ENCODE peak calls at places on chromosome 16, in six cellular contexts. F, O, V, M, Q and T are unnamed samples.

GRCh38 chr16:962901-963814 is 7.6 kb downstream of the LMF1 start:
- DNase-seq in F (no peak), O (no peak), V (no peak), M (no peak), Q (no peak), T (no peak)

GRCh38 chr16:23900480-23901177 is 64.8 kb downstream of the PRKCB start:
- DNase-seq in F (no peak), O (no peak), V (no peak), M (no peak), Q (no peak), T (no peak)

GRCh38 chr16:5206331-5206990 is 108.9 kb upstream of the EEF2KMT start:
- DNase-seq in F (no peak), O (no peak), V (no peak), M (no peak), Q (no peak), T (no peak)

GRCh38 chr16:21172650-21173049 is 14.2 kb downstream of the LDAF1 start:
- DNase-seq in F (no peak), O (no peak), V (no peak), M (no peak), Q (no peak), T (no peak)

GRCh38 chr16:69937465-69937951 is 13.6 kb upstream of the CLEC18A start:
- DNase-seq in F (no peak), O (no peak), V (no peak), M (no peak), Q (no peak), T (no peak)

GRCh38 chr16:54422569-54422978 is 136.0 kb upstream of the IRX3 start:
- DNase-seq in F (no peak), O (no peak), V (no peak), M (no peak), Q (no peak), T (no peak)

GRCh38 chr16:12461201-12461600 is 342.5 kb downstream of the CPPED1 start:
- DNase-seq in F (no peak), O (no peak), V (no peak), M (no peak), Q (no peak), T (no peak)

GRCh38 chr16:21703589-21704174 is 39.9 kb downstream of the OTOA start:
- DNase-seq in F (no peak), O (no peak), V (no peak), M (no peak), Q (no peak), T (no peak)

GRCh38 chr16:67268136-67268579 is 11.2 kb upstream of the PLEKHG4 start:
- DNase-seq in F (peak; percentile 63), O (peak; percentile 78), V (peak; percentile 81), M (no peak), Q (peak; percentile 91), T (no peak)

GRCh38 chr16:1054660-1055556 is 17.6 kb upstream of the SSTR5 start:
- DNase-seq in F (peak; percentile 68), O (peak; percentile 90), V (peak; percentile 37), M (no peak), Q (peak; percentile 76), T (peak; percentile 82)

GRCh38 chr16:85883813-85884212 is 15.1 kb upstream of the IRF8 start:
- DNase-seq in F (no peak), O (no peak), V (no peak), M (no peak), Q (no peak), T (no peak)

GRCh38 chr16:1003551-1004347 is 22.2 kb downstream of the SOX8 start:
- DNase-seq in F (no peak), O (no peak), V (no peak), M (no peak), Q (no peak), T (no peak)

GRCh38 chr16:66391726-66392670 is 25.5 kb downstream of the CDH5 start:
- DNase-seq in F (no peak), O (peak; percentile 30), V (no peak), M (no peak), Q (no peak), T (no peak)

GRCh38 chr16:23174622-23175021 is 7.9 kb upstream of the SCNN1G start:
- DNase-seq in F (no peak), O (peak; percentile 73), V (no peak), M (no peak), Q (no peak), T (no peak)

GRCh38 chr16:81548901-81549546 is 104.4 kb downstream of the CMIP start:
- DNase-seq in F (no peak), O (no peak), V (no peak), M (no peak), Q (no peak), T (no peak)

GRCh38 chr16:1308036-1308976 is 1.1 kb upstream of the UBE2I start:
- DNase-seq in F (no peak), O (no peak), V (peak; percentile 74), M (peak; percentile 55), Q (no peak), T (no peak)

GRCh38 chr16:49858200-49859129 is 2.6 kb upstream of the ZNF423 start:
- DNase-seq in F (no peak), O (peak; percentile 83), V (no peak), M (no peak), Q (peak; percentile 66), T (peak; percentile 48)

GRCh38 chr16:54075446-54075845 is 211.1 kb downstream of the IRX3 start:
- DNase-seq in F (no peak), O (no peak), V (no peak), M (no peak), Q (no peak), T (no peak)

GRCh38 chr16:71499775-71500364 is 10.7 kb upstream of the ZNF19 start:
- DNase-seq in F (no peak), O (peak; percentile 79), V (peak; percentile 57), M (peak; percentile 56), Q (peak; percentile 59), T (peak; percentile 50)

GRCh38 chr16:2208308-2208707 is 2.4 kb downstream of the BRICD5 start:
- DNase-seq in F (no peak), O (no peak), V (no peak), M (no peak), Q (no peak), T (no peak)

GRCh38 chr16:11233727-11234376 is 22.2 kb downstream of the SOCS1 start:
- DNase-seq in F (no peak), O (peak; percentile 64), V (no peak), M (no peak), Q (no peak), T (no peak)

GRCh38 chr16:81242977-81243618 is 4.6 kb downstream of the BCO1 start:
- DNase-seq in F (no peak), O (no peak), V (no peak), M (no peak), Q (no peak), T (no peak)

GRCh38 chr16:50309527-50310307 is 43.4 kb downstream of the ADCY7 start:
- DNase-seq in F (peak; percentile 24), O (peak; percentile 59), V (no peak), M (no peak), Q (peak; percentile 25), T (no peak)

GRCh38 chr16:64253525-64253924 is 868.3 kb downstream of the CDH11 start:
- DNase-seq in F (no peak), O (no peak), V (no peak), M (no peak), Q (no peak), T (no peak)
- TF ChIP-seq CTCF in F (no peak), O (no peak), V (no peak), M (no peak), Q (no peak), T (no peak)

GRCh38 chr16:87295259-87295658 is 21.9 kb downstream of the C16orf95 start:
- DNase-seq in F (no peak), O (no peak), V (peak; percentile 90), M (no peak), Q (no peak), T (no peak)

GRCh38 chr16:87297407-87297806 is 19.8 kb downstream of the C16orf95 start:
- DNase-seq in F (no peak), O (no peak), V (no peak), M (no peak), Q (no peak), T (no peak)

GRCh38 chr16:87295661-87296531 is 21.3 kb downstream of the C16orf95 start:
- DNase-seq in F (no peak), O (peak; percentile 87), V (no peak), M (no peak), Q (no peak), T (no peak)

GRCh38 chr16:87298857-87299465 is 18.2 kb downstream of the C16orf95 start:
- DNase-seq in F (no peak), O (no peak), V (no peak), M (no peak), Q (no peak), T (no peak)

GRCh38 chr16:87297918-87298631 is 19.1 kb downstream of the C16orf95 start:
- DNase-seq in F (no peak), O (peak; percentile 89), V (no peak), M (no peak), Q (no peak), T (peak; percentile 71)
- TF ChIP-seq CTCF in F (no peak), O (peak; percentile 81), V (peak; percentile 89), M (peak; percentile 76), Q (peak; percentile 38), T (peak; percentile 71)

GRCh38 chr16:88783391-88784073 is 1.5 kb downstream of the PIEZO1 start:
- DNase-seq in F (peak; percentile 54), O (no peak), V (no peak), M (no peak), Q (peak; percentile 56), T (no peak)

GRCh38 chr16:88784856-88785105 is 239 bp downstream of the PIEZO1 start:
- DNase-seq in F (no peak), O (no peak), V (no peak), M (no peak), Q (no peak), T (no peak)

GRCh38 chr16:88784074-88784855 is 755 bp downstream of the PIEZO1 start:
- DNase-seq in F (peak; percentile 66), O (peak; percentile 87), V (no peak), M (no peak), Q (peak; percentile 70), T (no peak)

GRCh38 chr16:88787579-88788314 is 2.7 kb upstream of the PIEZO1 start:
- DNase-seq in F (no peak), O (no peak), V (no peak), M (no peak), Q (no peak), T (no peak)

DNA sequence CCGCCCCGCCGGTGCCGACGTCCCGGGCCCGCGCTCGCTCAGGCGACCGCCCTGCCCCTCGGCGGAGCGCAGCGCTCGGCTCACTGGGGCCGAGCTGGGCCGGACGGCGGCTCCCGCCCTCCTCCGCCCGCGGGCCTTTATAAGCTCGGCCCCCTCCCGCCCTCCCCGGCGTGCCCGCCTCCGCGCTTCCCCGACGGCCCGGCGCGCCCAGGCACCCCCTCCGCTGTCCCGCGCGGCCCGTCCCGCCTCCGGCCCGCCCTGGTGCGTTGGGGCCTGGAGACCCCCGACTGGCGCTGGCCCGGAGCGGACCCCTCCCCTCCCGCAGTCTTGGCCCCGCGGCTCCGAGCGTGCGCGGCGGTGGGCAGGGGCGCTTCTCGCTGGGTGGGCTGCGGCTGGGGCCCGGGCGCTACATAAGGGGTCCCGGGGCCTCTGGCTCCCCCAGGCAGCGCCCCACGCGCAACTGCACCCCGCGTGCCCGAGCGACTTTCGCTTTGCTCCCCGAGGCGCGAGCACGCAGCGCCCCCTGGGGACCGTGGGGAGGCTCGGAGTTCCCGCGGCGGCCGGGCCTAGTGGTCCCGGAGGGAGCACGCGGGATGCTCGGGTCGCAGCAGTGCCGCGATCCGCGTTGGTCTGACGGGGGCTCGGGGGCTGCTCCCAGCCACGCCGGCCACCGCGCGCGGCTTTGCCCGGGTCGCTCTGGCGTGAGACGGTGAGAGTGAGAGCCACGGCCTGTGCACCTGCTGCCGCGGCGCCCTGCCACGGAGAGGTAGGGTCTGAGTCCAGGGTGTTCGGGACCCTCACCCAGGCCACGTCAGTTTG is at the start of gene PIEZO1:
- DNase-seq in F (peak; percentile 82), O (peak; percentile 80), V (no peak), M (no peak), Q (peak; percentile 75), T (peak; percentile 57)
- TF ChIP-seq CTCF in F (peak; percentile 18), O (peak; percentile 82), V (peak; percentile 80), M (peak; percentile 91), Q (peak; percentile 63), T (peak; percentile 78)

GRCh38 chr16:19991614-19992013 is 82.1 kb downstream of the GPR139 start:
- DNase-seq in F (no peak), O (peak; percentile 67), V (no peak), M (no peak), Q (no peak), T (no peak)
- TF ChIP-seq CTCF in F (no peak), O (peak; percentile 58), V (peak; percentile 33), M (peak; percentile 19), Q (no peak), T (no peak)